ENCODE peak calls at places on chromosomes 5 and 9, in ten cellular contexts. V, B, N, M, W, C, T, O, S and G are unnamed samples.

GRCh38 chr5:4294878-4295277 is 699.2 kb downstream of the IRX1 start:
- DNase-seq in V (no peak), B (no peak), N (no peak), M (no peak), W (no peak), C (no peak), T (no peak), O (no peak), S (no peak), G (no peak)

GRCh38 chr9:7560669-7561305 is 238.8 kb downstream of the DMAC1 start:
- DNase-seq in V (no peak), B (no peak), N (no peak), M (no peak), W (no peak), C (no peak), T (no peak), O (no peak), S (no peak), G (no peak)

GRCh38 chr9:18190671-18191374 is 283.1 kb upstream of the ADAMTSL1 start:
- DNase-seq in V (no peak), B (no peak), N (peak; percentile 29), M (no peak), W (no peak), C (no peak), T (no peak), O (no peak), S (no peak), G (no peak)

GRCh38 chr5:168822745-168823281 is 243.6 kb upstream of the PANK3 start:
- DNase-seq in V (no peak), B (no peak), N (no peak), M (peak; percentile 1), W (no peak), C (no peak), T (no peak), O (peak; percentile 44), S (no peak), G (no peak)

GRCh38 chr9:134840511-134840910 is 40.1 kb upstream of the FCN2 start:
- DNase-seq in V (no peak), B (no peak), N (no peak), M (no peak), W (no peak), C (no peak), T (no peak), O (no peak), S (no peak), G (no peak)

GRCh38 chr9:126621056-126621918 is 7.6 kb downstream of the LMX1B start:
- DNase-seq in V (no peak), B (no peak), N (no peak), M (no peak), W (no peak), C (no peak), T (no peak), O (no peak), S (peak; percentile 8), G (no peak)

GRCh38 chr5:6766558-6767191 is 53.4 kb downstream of the TENT4A start:
- DNase-seq in V (peak; percentile 46), B (no peak), N (no peak), M (peak; percentile 44), W (peak; percentile 96), C (peak; percentile 79), T (peak; percentile 89), O (peak; percentile 68), S (no peak), G (peak; percentile 36)

GRCh38 chr5:172356527-172356926 is 73.0 kb upstream of the UBTD2 start:
- DNase-seq in V (no peak), B (no peak), N (no peak), M (no peak), W (no peak), C (no peak), T (no peak), O (no peak), S (no peak), G (no peak)

GRCh38 chr5:168312606-168313297 is 21.3 kb downstream of the WWC1 start:
- DNase-seq in V (no peak), B (no peak), N (no peak), M (no peak), W (no peak), C (no peak), T (no peak), O (no peak), S (no peak), G (no peak)

GRCh38 chr5:90548069-90548593 is 10.5 kb upstream of the ADGRV1 start:
- DNase-seq in V (no peak), B (no peak), N (no peak), M (no peak), W (no peak), C (no peak), T (no peak), O (no peak), S (no peak), G (no peak)

GRCh38 chr5:42858709-42859108 is 47.0 kb upstream of the SELENOP start:
- DNase-seq in V (no peak), B (no peak), N (no peak), M (no peak), W (no peak), C (no peak), T (no peak), O (no peak), S (no peak), G (no peak)

GRCh38 chr9:122822958-122823357 is 5.4 kb downstream of the PDCL start:
- DNase-seq in V (no peak), B (no peak), N (no peak), M (no peak), W (no peak), C (no peak), T (no peak), O (no peak), S (no peak), G (no peak)

GRCh38 chr9:94086468-94086867 is 2.2 kb downstream of the PTPDC1 start:
- DNase-seq in V (no peak), B (no peak), N (no peak), M (peak; percentile 72), W (no peak), C (no peak), T (peak; percentile 59), O (peak; percentile 78), S (no peak), G (no peak)

GRCh38 chr5:147576646-147577535 is 67.0 kb upstream of the DPYSL3 start:
- DNase-seq in V (peak; percentile 70), B (no peak), N (peak; percentile 60), M (peak; percentile 29), W (peak; percentile 28), C (no peak), T (peak; percentile 49), O (peak; percentile 57), S (no peak), G (peak; percentile 37)

GRCh38 chr9:105901514-105902109 is 207.3 kb downstream of the TMEM38B start:
- DNase-seq in V (no peak), B (peak; percentile 16), N (peak; percentile 78), M (peak; percentile 3), W (no peak), C (no peak), T (peak; percentile 84), O (peak; percentile 34), S (peak; percentile 65), G (peak; percentile 56)
- TF ChIP-seq CTCF in V (peak; percentile 23), B (peak; percentile 70), N (peak; percentile 96), M (peak; percentile 20), W (peak; percentile 69), C (peak; percentile 74), T (peak; percentile 42), O (peak; percentile 17), S (peak; percentile 80), G (peak; percentile 53)

GRCh38 chr5:9033524-9033923 is 512.4 kb downstream of the SEMA5A start:
- DNase-seq in V (no peak), B (no peak), N (no peak), M (no peak), W (no peak), C (no peak), T (no peak), O (no peak), S (no peak), G (no peak)

GRCh38 chr5:9034671-9035070 is 511.2 kb downstream of the SEMA5A start:
- DNase-seq in V (no peak), B (no peak), N (no peak), M (peak; percentile 90), W (no peak), C (peak; percentile 31), T (peak; percentile 20), O (peak; percentile 89), S (no peak), G (no peak)

GRCh38 chr5:9037048-9037447 is 508.8 kb downstream of the SEMA5A start:
- DNase-seq in V (no peak), B (no peak), N (no peak), M (no peak), W (no peak), C (no peak), T (no peak), O (no peak), S (no peak), G (no peak)

DNA sequence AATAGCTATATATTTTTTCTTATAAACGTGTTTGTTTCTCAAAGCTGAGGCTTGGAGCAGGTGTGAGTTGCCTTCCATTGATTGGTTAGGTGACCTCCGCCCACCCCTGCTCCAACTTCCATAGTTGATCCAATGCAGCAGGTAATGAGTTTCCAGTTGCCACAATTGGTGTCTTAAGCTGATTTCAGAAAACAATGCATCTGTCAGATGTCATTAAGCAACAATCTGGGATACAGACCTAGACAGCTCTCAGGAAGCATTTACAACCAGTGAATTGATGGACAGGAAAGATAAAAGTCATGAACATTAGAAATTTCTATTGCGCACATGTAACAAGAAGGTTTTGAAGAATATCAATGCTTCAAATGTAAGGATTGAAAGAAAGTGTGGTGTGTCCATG is 510.5 kb downstream of the SEMA5A start:
- DNase-seq in V (no peak), B (no peak), N (no peak), M (no peak), W (no peak), C (no peak), T (no peak), O (no peak), S (no peak), G (no peak)
- TF ChIP-seq CTCF in V (no peak), B (no peak), N (no peak), M (no peak), W (no peak), C (no peak), T (no peak), O (no peak), S (no peak), G (no peak)

DNA sequence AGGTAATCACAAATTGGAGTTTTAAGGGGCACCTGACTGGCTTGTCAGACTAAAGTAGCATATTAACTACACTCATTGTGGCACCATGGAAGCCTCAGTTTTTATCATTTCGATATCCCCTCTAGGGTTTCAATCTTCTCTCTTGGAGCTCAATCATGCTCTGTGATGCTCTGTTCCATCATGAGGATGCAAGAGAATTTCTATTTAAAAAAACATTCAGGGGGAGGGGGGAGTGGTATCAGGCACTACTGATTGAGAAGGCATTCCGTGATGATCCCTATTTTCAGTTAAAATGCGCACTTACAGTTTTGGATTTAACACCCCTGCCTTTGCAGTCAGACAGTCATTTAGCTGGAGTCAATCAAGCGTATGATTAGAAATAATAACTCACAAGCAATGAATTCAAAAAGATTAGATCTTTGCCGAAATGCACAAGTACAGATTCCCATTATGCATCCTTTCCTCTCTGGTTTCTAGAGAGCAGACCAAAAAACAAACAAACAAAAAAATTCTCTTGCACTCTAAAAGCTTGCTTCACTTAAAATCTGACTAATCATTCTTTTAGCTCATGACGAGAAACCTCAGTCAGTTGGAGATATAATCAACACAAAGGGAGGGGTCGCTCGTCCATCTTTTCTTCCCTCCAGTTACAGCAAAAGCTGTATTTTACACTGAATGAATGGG is 55.4 kb downstream of the EFNA5 start:
- DNase-seq in V (no peak), B (no peak), N (no peak), M (no peak), W (no peak), C (no peak), T (peak; percentile 39), O (peak; percentile 26), S (no peak), G (no peak)
- TF ChIP-seq CTCF in V (no peak), B (no peak), N (no peak), M (no peak), W (no peak), C (no peak), T (no peak), O (no peak), S (no peak), G (no peak)

GRCh38 chr9:131545003-131545785 is at the start of gene PRRT1B:
- DNase-seq in V (no peak), B (no peak), N (no peak), M (no peak), W (no peak), C (no peak), T (peak; percentile 69), O (no peak), S (no peak), G (no peak)
- TF ChIP-seq CTCF in V (no peak), B (no peak), N (no peak), M (no peak), W (no peak), C (no peak), T (no peak), O (no peak), S (no peak), G (no peak)